ENCODE peak calls at places on chromosomes 12 and 14, in four cellular contexts. One of them, this sample, is unnamed.

GRCh38 chr12:65364021-65364420 is 85.5 kb downstream of the MSRB3 start:
- DNase-seq in AG20443: peak
- DNase-seq in T-helper 2 cell: no peak
- DNase-seq in cardiac fibroblast: peak
- DNase-seq in this sample: no peak

GRCh38 chr14:95061317-95062093 is 95.8 kb downstream of the DICER1 start:
- DNase-seq in AG20443: no peak
- DNase-seq in T-helper 2 cell: no peak
- DNase-seq in cardiac fibroblast: no peak
- DNase-seq in this sample: no peak

GRCh38 chr14:97584528-97584927 is 787.3 kb downstream of the VRK1 start:
- DNase-seq in AG20443: no peak
- DNase-seq in T-helper 2 cell: peak
- DNase-seq in cardiac fibroblast: no peak
- DNase-seq in this sample: no peak

GRCh38 chr12:13798162-13798561 is 183.2 kb downstream of the GRIN2B start:
- DNase-seq in AG20443: no peak
- DNase-seq in T-helper 2 cell: no peak
- DNase-seq in cardiac fibroblast: no peak
- DNase-seq in this sample: no peak

GRCh38 chr14:105660816-105661531 is 134.6 kb downstream of the TMEM121 start:
- DNase-seq in AG20443: no peak
- DNase-seq in T-helper 2 cell: no peak
- DNase-seq in cardiac fibroblast: no peak
- DNase-seq in this sample: no peak

GRCh38 chr12:125645724-125646123 is 580.5 kb downstream of the AACS start:
- DNase-seq in AG20443: no peak
- DNase-seq in T-helper 2 cell: no peak
- DNase-seq in cardiac fibroblast: no peak
- DNase-seq in this sample: no peak

GRCh38 chr14:102824832-102825231 is 47.6 kb downstream of the TRAF3 start:
- DNase-seq in AG20443: no peak
- DNase-seq in T-helper 2 cell: no peak
- DNase-seq in cardiac fibroblast: peak
- DNase-seq in this sample: no peak

GRCh38 chr12:91381309-91381804 is 198.7 kb upstream of the DCN start:
- DNase-seq in AG20443: peak
- DNase-seq in T-helper 2 cell: peak
- DNase-seq in cardiac fibroblast: peak
- DNase-seq in this sample: no peak

GRCh38 chr14:55583942-55584468 is 4.0 kb downstream of the KTN1 start:
- DNase-seq in AG20443: no peak
- DNase-seq in T-helper 2 cell: no peak
- DNase-seq in cardiac fibroblast: no peak
- DNase-seq in this sample: no peak

GRCh38 chr12:607541-608001 is 55.7 kb downstream of the NINJ2 start:
- DNase-seq in AG20443: no peak
- DNase-seq in T-helper 2 cell: no peak
- DNase-seq in cardiac fibroblast: no peak
- DNase-seq in this sample: no peak

GRCh38 chr14:96122496-96122895 is 82.1 kb upstream of the BDKRB2 start:
- DNase-seq in AG20443: no peak
- DNase-seq in T-helper 2 cell: no peak
- DNase-seq in cardiac fibroblast: peak
- DNase-seq in this sample: no peak

GRCh38 chr14:53493310-53493709 is 340.2 kb upstream of the DDHD1 start:
- DNase-seq in AG20443: no peak
- DNase-seq in T-helper 2 cell: no peak
- DNase-seq in cardiac fibroblast: no peak
- DNase-seq in this sample: no peak

GRCh38 chr12:115204957-115205754 is 521.2 kb upstream of the TBX3 start:
- DNase-seq in AG20443: no peak
- DNase-seq in T-helper 2 cell: no peak
- DNase-seq in cardiac fibroblast: peak
- DNase-seq in this sample: no peak

GRCh38 chr12:67482751-67483661 is 165.5 kb upstream of the DYRK2 start:
- DNase-seq in AG20443: peak
- DNase-seq in T-helper 2 cell: peak
- DNase-seq in cardiac fibroblast: peak
- DNase-seq in this sample: peak

GRCh38 chr12:79512068-79512467 is 178.7 kb downstream of the PAWR start:
- DNase-seq in AG20443: no peak
- DNase-seq in T-helper 2 cell: no peak
- DNase-seq in cardiac fibroblast: no peak
- DNase-seq in this sample: no peak

This sample was measured in activated CD4-positive, CD25-positive, alpha-beta regulatory T cell treated with anti-CD3 and anti-CD28 coated beads, Interleukin-2, amount 50 U/mL, for 72 hours.